ENCODE peak calls at places on chromosomes 11 and 22, in ten cellular contexts. E, F, W, T, Z, V, B, Y, K and Q are unnamed samples.

GRCh38 chr11:103829596-103829995 is 206.8 kb upstream of the DDI1 start:
- DNase-seq in E (no peak), F (no peak), W (no peak), T (no peak), Z (no peak), V (no peak), B (no peak), Y (no peak), K (no peak), Q (no peak)

GRCh38 chr11:115739121-115739520 is 234.9 kb upstream of the CADM1 start:
- DNase-seq in E (no peak), F (no peak), W (no peak), T (no peak), Z (no peak), V (no peak), B (no peak), Y (no peak), K (peak; percentile 15), Q (no peak)

GRCh38 chr11:120340529-120340928 is 4.3 kb downstream of the ARHGEF12 start:
- DNase-seq in E (no peak), F (no peak), W (peak; percentile 49), T (no peak), Z (no peak), V (no peak), B (no peak), Y (no peak), K (no peak), Q (no peak)

GRCh38 chr11:5335166-5335565 is 8.2 kb downstream of the OR51B5 start:
- DNase-seq in E (no peak), F (no peak), W (no peak), T (no peak), Z (no peak), V (no peak), B (no peak), Y (no peak), K (no peak), Q (no peak)

GRCh38 chr11:130513132-130513531 is 64.7 kb downstream of the ADAMTS15 start:
- DNase-seq in E (no peak), F (no peak), W (peak; percentile 70), T (no peak), Z (no peak), V (no peak), B (no peak), Y (no peak), K (no peak), Q (no peak)

GRCh38 chr22:37628830-37629229 is 10.6 kb upstream of the SH3BP1 start:
- DNase-seq in E (no peak), F (no peak), W (no peak), T (no peak), Z (no peak), V (no peak), B (no peak), Y (no peak), K (no peak), Q (no peak)

GRCh38 chr11:26700536-26701235 is 21.2 kb downstream of the SLC5A12 start:
- DNase-seq in E (no peak), F (no peak), W (no peak), T (no peak), Z (no peak), V (no peak), B (no peak), Y (no peak), K (no peak), Q (no peak)

GRCh38 chr11:33633251-33634003 is 67.2 kb downstream of the C11orf91 start:
- DNase-seq in E (no peak), F (no peak), W (peak; percentile 85), T (no peak), Z (no peak), V (peak; percentile 85), B (no peak), Y (no peak), K (peak; percentile 30), Q (no peak)

GRCh38 chr22:45602004-45602733 is 69.5 kb upstream of the ATXN10 start:
- DNase-seq in E (no peak), F (no peak), W (no peak), T (no peak), Z (no peak), V (no peak), B (no peak), Y (no peak), K (peak; percentile 23), Q (no peak)

GRCh38 chr11:36478700-36479329 is 31.3 kb downstream of the TRAF6 start:
- DNase-seq in E (peak; percentile 30), F (peak; percentile 43), W (peak; percentile 63), T (no peak), Z (no peak), V (no peak), B (no peak), Y (peak; percentile 50), K (peak; percentile 73), Q (no peak)

GRCh38 chr11:34149786-34150185 is 44.4 kb downstream of the NAT10 start:
- DNase-seq in E (no peak), F (no peak), W (peak; percentile 22), T (no peak), Z (no peak), V (no peak), B (no peak), Y (no peak), K (peak; percentile 61), Q (no peak)

GRCh38 chr11:86148339-86148738 is 79.5 kb upstream of the PICALM start:
- DNase-seq in E (no peak), F (no peak), W (no peak), T (no peak), Z (no peak), V (no peak), B (no peak), Y (no peak), K (no peak), Q (no peak)

GRCh38 chr11:59102259-59102765 is 4.7 kb upstream of the FAM111B start:
- DNase-seq in E (peak; percentile 91), F (peak; percentile 50), W (peak; percentile 46), T (peak; percentile 56), Z (peak; percentile 90), V (no peak), B (no peak), Y (peak; percentile 66), K (peak; percentile 96), Q (peak; percentile 88)

GRCh38 chr22:19062909-19063308 is 59.3 kb downstream of the DGCR2 start:
- DNase-seq in E (no peak), F (no peak), W (no peak), T (no peak), Z (no peak), V (no peak), B (no peak), Y (no peak), K (no peak), Q (no peak)

GRCh38 chr11:107040447-107041444 is 22.5 kb upstream of the GUCY1A2 start:
- DNase-seq in E (peak; percentile 23), F (peak; percentile 82), W (peak; percentile 91), T (no peak), Z (no peak), V (no peak), B (no peak), Y (no peak), K (no peak), Q (peak; percentile 25)

GRCh38 chr11:12829536-12830314 is 155.5 kb downstream of the TEAD1 start:
- DNase-seq in E (no peak), F (no peak), W (no peak), T (no peak), Z (no peak), V (no peak), B (no peak), Y (no peak), K (no peak), Q (no peak)

GRCh38 chr11:12827369-12827768 is 153.1 kb downstream of the TEAD1 start:
- DNase-seq in E (no peak), F (no peak), W (no peak), T (no peak), Z (no peak), V (no peak), B (no peak), Y (no peak), K (no peak), Q (no peak)

GRCh38 chr11:12831471-12832202 is 157.4 kb downstream of the TEAD1 start:
- DNase-seq in E (no peak), F (no peak), W (no peak), T (no peak), Z (no peak), V (no peak), B (no peak), Y (no peak), K (no peak), Q (no peak)

GRCh38 chr11:12827929-12828812 is 153.9 kb downstream of the TEAD1 start:
- DNase-seq in E (peak; percentile 83), F (no peak), W (peak; percentile 81), T (peak; percentile 58), Z (no peak), V (no peak), B (no peak), Y (peak; percentile 71), K (peak; percentile 76), Q (no peak)

GRCh38 chr11:12829131-12829530 is 154.9 kb downstream of the TEAD1 start:
- DNase-seq in E (no peak), F (no peak), W (no peak), T (no peak), Z (no peak), V (no peak), B (no peak), Y (no peak), K (no peak), Q (no peak)
- H3K4me3 ChIP-seq in E (peak overlapping the region; percentile 75), F (no peak overlapping the region), W (no peak overlapping the region), T (no peak overlapping the region), Z (peak overlapping the region; percentile 44), V (no peak overlapping the region), B (peak overlapping the region; percentile 46), Y (no peak overlapping the region), K (peak overlapping the region; percentile 47), Q (no peak overlapping the region)

GRCh38 chr11:69166186-69167115 is 10.7 kb downstream of the SMIM38 start:
- DNase-seq in E (peak; percentile 91), F (peak; percentile 18), W (peak; percentile 75), T (no peak), Z (no peak), V (no peak), B (no peak), Y (peak; percentile 53), K (peak; percentile 54), Q (peak; percentile 83)
- TF ChIP-seq CTCF in E (no peak), F (no peak), W (peak; percentile 21), T (no peak), Z (no peak), V (peak; percentile 15), B (no peak), Y (peak; percentile 30), K (no peak), Q (no peak)

GRCh38 chr11:1729692-1730011 is 20.7 kb downstream of the IFITM10 start:
- DNase-seq in E (no peak), F (no peak), W (no peak), T (no peak), Z (no peak), V (no peak), B (no peak), Y (no peak), K (no peak), Q (no peak)
- H3K4me3 ChIP-seq in E (no peak overlapping the region), F (peak overlapping the region; percentile 22), W (no peak overlapping the region), T (no peak overlapping the region), Z (no peak overlapping the region), V (no peak overlapping the region), B (no peak overlapping the region), Y (no peak overlapping the region), K (no peak overlapping the region), Q (no peak overlapping the region)

DNA sequence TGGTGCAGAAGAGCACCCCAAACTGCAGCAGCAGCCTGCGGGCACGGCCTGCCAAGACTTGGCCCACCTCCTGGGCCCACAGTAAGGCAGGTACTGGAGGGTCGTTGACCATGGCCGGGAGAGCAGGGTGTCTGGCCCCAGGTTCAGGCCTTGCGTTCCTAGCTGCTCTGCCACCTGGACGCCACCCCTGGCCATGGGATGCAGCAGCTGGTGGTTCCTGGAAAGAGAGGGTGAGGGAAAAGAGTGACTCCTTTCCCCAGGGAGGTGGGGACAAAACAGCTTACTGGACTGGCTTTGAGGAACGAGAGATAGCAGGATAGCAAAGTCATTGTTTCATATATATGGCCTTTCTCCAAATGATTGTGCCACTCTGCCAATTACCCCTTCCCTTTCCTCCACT is 1.8 kb downstream of the BSCL2 start:
- DNase-seq in E (no peak), F (no peak), W (no peak), T (no peak), Z (no peak), V (no peak), B (no peak), Y (no peak), K (peak; percentile 48), Q (no peak)
- TF ChIP-seq CTCF in E (no peak), F (no peak), W (no peak), T (no peak), Z (no peak), V (no peak), B (no peak), Y (no peak), K (no peak), Q (no peak)